ENCODE peak calls at places on chromosome 7, in seven cellular contexts. One of them, this sample, is unnamed.

GRCh38 chr7:16015981-16016380 is 329.5 kb upstream of the MEOX2 start:
- DNase-seq in BJ: no peak
- DNase-seq in B cell: no peak
- DNase-seq in GM10248: no peak
- DNase-seq in H9: no peak
- DNase-seq in tibial artery: no peak
- DNase-seq in heart right ventricle: no peak
- DNase-seq in this sample: no peak

GRCh38 chr7:142811154-142811737 is 40.5 kb downstream of the PRSS2 start:
- DNase-seq in H9: no peak
- DNase-seq in GM10248: no peak
- DNase-seq in heart right ventricle: no peak
- DNase-seq in B cell: no peak
- DNase-seq in tibial artery: no peak
- DNase-seq in BJ: no peak
- DNase-seq in this sample: no peak

GRCh38 chr7:22447759-22448158 is 52.2 kb downstream of the STEAP1B start:
- DNase-seq in B cell: no peak
- DNase-seq in BJ: no peak
- DNase-seq in GM10248: peak; percentile 63
- DNase-seq in tibial artery: no peak
- DNase-seq in heart right ventricle: no peak
- DNase-seq in H9: no peak
- DNase-seq in this sample: no peak

GRCh38 chr7:48035301-48035966 is at the start of gene C7orf57:
- DNase-seq in BJ: no peak
- DNase-seq in H9: peak; percentile 93
- DNase-seq in heart right ventricle: peak; percentile 93
- DNase-seq in GM10248: peak; percentile 93
- DNase-seq in tibial artery: peak; percentile 93
- DNase-seq in B cell: peak; percentile 82
- DNase-seq in this sample: peak; percentile 90

GRCh38 chr7:27868117-27868516 is 128.2 kb downstream of the TAX1BP1 start:
- DNase-seq in GM10248: no peak
- DNase-seq in BJ: no peak
- DNase-seq in H9: no peak
- DNase-seq in tibial artery: no peak
- DNase-seq in heart right ventricle: no peak
- DNase-seq in B cell: no peak
- DNase-seq in this sample: no peak

GRCh38 chr7:128920913-128921582 is 10.5 kb upstream of the KCP start:
- DNase-seq in tibial artery: peak; percentile 62
- DNase-seq in B cell: no peak
- DNase-seq in heart right ventricle: no peak
- DNase-seq in H9: peak; percentile 24
- DNase-seq in BJ: no peak
- DNase-seq in GM10248: no peak
- DNase-seq in this sample: no peak

GRCh38 chr7:129347330-129347729 is 86.9 kb upstream of the STRIP2 start:
- DNase-seq in heart right ventricle: no peak
- DNase-seq in tibial artery: no peak
- DNase-seq in BJ: no peak
- DNase-seq in GM10248: no peak
- DNase-seq in H9: no peak
- DNase-seq in B cell: no peak
- DNase-seq in this sample: no peak

GRCh38 chr7:117014673-117015133 is 61.4 kb downstream of the ST7 start:
- DNase-seq in H9: no peak
- DNase-seq in GM10248: peak; percentile 51
- DNase-seq in B cell: peak; percentile 38
- DNase-seq in BJ: no peak
- DNase-seq in tibial artery: peak; percentile 76
- DNase-seq in heart right ventricle: peak; percentile 27
- DNase-seq in this sample: no peak

GRCh38 chr7:108016841-108017775 is 14.1 kb upstream of the LAMB1 start:
- DNase-seq in B cell: no peak
- DNase-seq in GM10248: no peak
- DNase-seq in H9: no peak
- DNase-seq in heart right ventricle: no peak
- DNase-seq in tibial artery: no peak
- DNase-seq in BJ: no peak
- DNase-seq in this sample: no peak

GRCh38 chr7:117809958-117810357 is 63.3 kb downstream of the CTTNBP2 start:
- DNase-seq in BJ: no peak
- DNase-seq in H9: no peak
- DNase-seq in B cell: no peak
- DNase-seq in heart right ventricle: no peak
- DNase-seq in GM10248: no peak
- DNase-seq in tibial artery: no peak
- DNase-seq in this sample: no peak

GRCh38 chr7:151051108-151051507 is 2.8 kb downstream of the ASIC3 start:
- DNase-seq in B cell: peak; percentile 62
- DNase-seq in heart right ventricle: peak; percentile 69
- DNase-seq in tibial artery: no peak
- DNase-seq in H9: peak; percentile 90
- DNase-seq in BJ: no peak
- DNase-seq in GM10248: no peak
- DNase-seq in this sample: no peak

GRCh38 chr7:151806204-151806603 is 70.7 kb downstream of the PRKAG2 start:
- DNase-seq in GM10248: no peak
- DNase-seq in BJ: no peak
- DNase-seq in heart right ventricle: no peak
- DNase-seq in tibial artery: peak; percentile 52
- DNase-seq in H9: no peak
- DNase-seq in B cell: no peak
- DNase-seq in this sample: no peak

GRCh38 chr7:47293884-47294568 is 287.9 kb downstream of the TNS3 start:
- DNase-seq in tibial artery: no peak
- DNase-seq in GM10248: no peak
- DNase-seq in BJ: peak; percentile 30
- DNase-seq in B cell: no peak
- DNase-seq in H9: no peak
- DNase-seq in heart right ventricle: peak; percentile 47
- DNase-seq in this sample: no peak

GRCh38 chr7:95012001-95012400 is 104.6 kb downstream of the PPP1R9A start:
- DNase-seq in B cell: no peak
- DNase-seq in heart right ventricle: no peak
- DNase-seq in BJ: no peak
- DNase-seq in GM10248: no peak
- DNase-seq in H9: no peak
- DNase-seq in tibial artery: no peak
- DNase-seq in this sample: no peak

GRCh38 chr7:129436335-129436923 is 2.2 kb downstream of the STRIP2 start:
- DNase-seq in H9: no peak
- DNase-seq in GM10248: no peak
- DNase-seq in tibial artery: no peak
- DNase-seq in B cell: no peak
- DNase-seq in heart right ventricle: no peak
- DNase-seq in BJ: no peak
- DNase-seq in this sample: no peak

GRCh38 chr7:106056513-106057203 is 55.5 kb downstream of the SYPL1 start:
- DNase-seq in heart right ventricle: peak; percentile 65
- DNase-seq in B cell: peak; percentile 74
- DNase-seq in H9: peak; percentile 81
- DNase-seq in GM10248: peak; percentile 82
- DNase-seq in BJ: no peak
- DNase-seq in tibial artery: peak; percentile 81
- DNase-seq in this sample: no peak

GRCh38 chr7:87312215-87312865 is 33.1 kb upstream of the CROT start:
- DNase-seq in B cell: peak; percentile 58
- DNase-seq in heart right ventricle: no peak
- DNase-seq in H9: peak; percentile 67
- DNase-seq in tibial artery: no peak
- DNase-seq in GM10248: peak; percentile 62
- DNase-seq in BJ: peak; percentile 9
- DNase-seq in this sample: no peak

GRCh38 chr7:118153551-118154177 is 30.3 kb upstream of the LSM8 start:
- DNase-seq in GM10248: peak; percentile 12
- DNase-seq in tibial artery: no peak
- DNase-seq in heart right ventricle: no peak
- DNase-seq in B cell: peak; percentile 14
- DNase-seq in H9: no peak
- DNase-seq in BJ: no peak
- DNase-seq in this sample: no peak

GRCh38 chr7:110386914-110387313 is 704.0 kb upstream of the LRRN3 start:
- DNase-seq in BJ: peak; percentile 18
- DNase-seq in GM10248: no peak
- DNase-seq in tibial artery: no peak
- DNase-seq in heart right ventricle: no peak
- DNase-seq in H9: no peak
- DNase-seq in B cell: no peak
- DNase-seq in this sample: no peak

GRCh38 chr7:23696916-23697441 is 13.0 kb upstream of the STK31 start:
- DNase-seq in GM10248: peak; percentile 70
- DNase-seq in BJ: no peak
- DNase-seq in tibial artery: peak; percentile 71
- DNase-seq in H9: peak; percentile 84
- DNase-seq in B cell: peak; percentile 43
- DNase-seq in heart right ventricle: peak; percentile 49
- DNase-seq in this sample: no peak

GRCh38 chr7:83947260-83947659 is 247.3 kb downstream of the SEMA3A start:
- DNase-seq in heart right ventricle: no peak
- DNase-seq in H9: peak; percentile 71
- DNase-seq in BJ: no peak
- DNase-seq in GM10248: peak; percentile 25
- DNase-seq in B cell: no peak
- DNase-seq in tibial artery: no peak
- DNase-seq in this sample: no peak

GRCh38 chr7:83936056-83936703 is 258.4 kb downstream of the SEMA3A start:
- DNase-seq in tibial artery: peak; percentile 59
- DNase-seq in heart right ventricle: no peak
- DNase-seq in BJ: peak; percentile 17
- DNase-seq in H9: peak; percentile 52
- DNase-seq in B cell: no peak
- DNase-seq in GM10248: peak; percentile 45
- DNase-seq in this sample: no peak

GRCh38 chr7:83937930-83938329 is 256.7 kb downstream of the SEMA3A start:
- DNase-seq in H9: no peak
- DNase-seq in tibial artery: no peak
- DNase-seq in heart right ventricle: no peak
- DNase-seq in BJ: no peak
- DNase-seq in B cell: no peak
- DNase-seq in GM10248: no peak
- DNase-seq in this sample: no peak

GRCh38 chr7:83946801-83947200 is 247.8 kb downstream of the SEMA3A start:
- DNase-seq in heart right ventricle: no peak
- DNase-seq in BJ: no peak
- DNase-seq in tibial artery: no peak
- DNase-seq in B cell: no peak
- DNase-seq in H9: no peak
- DNase-seq in GM10248: no peak
- DNase-seq in this sample: no peak

DNA sequence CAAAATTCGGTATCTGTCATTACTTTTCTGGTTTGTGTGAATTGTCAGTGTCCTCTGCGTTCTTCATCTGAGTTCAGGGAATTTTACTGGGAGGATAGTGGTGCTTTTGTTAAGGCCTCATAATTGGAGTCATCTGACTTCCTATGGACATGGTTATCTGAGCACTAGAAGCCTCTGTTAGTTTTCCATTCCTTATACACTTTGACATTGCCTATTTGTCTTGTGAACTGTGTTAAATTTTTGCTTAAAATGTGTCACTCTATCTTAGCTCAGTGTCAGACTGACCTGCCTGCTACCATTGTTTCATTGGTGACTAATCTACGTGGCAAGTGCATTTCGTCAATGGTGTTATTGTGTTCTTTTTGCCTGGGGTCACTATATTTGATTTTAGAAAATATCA is 253.3 kb downstream of the SEMA3A start:
- DNase-seq in B cell: no peak
- DNase-seq in heart right ventricle: no peak
- DNase-seq in GM10248: no peak
- DNase-seq in H9: no peak
- DNase-seq in tibial artery: no peak
- DNase-seq in BJ: no peak
- DNase-seq in this sample: no peak
- TF ChIP-seq CTCF in B cell: no peak
- TF ChIP-seq CTCF in heart right ventricle: no peak
- TF ChIP-seq CTCF in GM10248: no peak
- TF ChIP-seq CTCF in H9: no peak
- TF ChIP-seq CTCF in tibial artery: no peak
- TF ChIP-seq CTCF in BJ: no peak
- TF ChIP-seq CTCF in this sample: no peak

DNA sequence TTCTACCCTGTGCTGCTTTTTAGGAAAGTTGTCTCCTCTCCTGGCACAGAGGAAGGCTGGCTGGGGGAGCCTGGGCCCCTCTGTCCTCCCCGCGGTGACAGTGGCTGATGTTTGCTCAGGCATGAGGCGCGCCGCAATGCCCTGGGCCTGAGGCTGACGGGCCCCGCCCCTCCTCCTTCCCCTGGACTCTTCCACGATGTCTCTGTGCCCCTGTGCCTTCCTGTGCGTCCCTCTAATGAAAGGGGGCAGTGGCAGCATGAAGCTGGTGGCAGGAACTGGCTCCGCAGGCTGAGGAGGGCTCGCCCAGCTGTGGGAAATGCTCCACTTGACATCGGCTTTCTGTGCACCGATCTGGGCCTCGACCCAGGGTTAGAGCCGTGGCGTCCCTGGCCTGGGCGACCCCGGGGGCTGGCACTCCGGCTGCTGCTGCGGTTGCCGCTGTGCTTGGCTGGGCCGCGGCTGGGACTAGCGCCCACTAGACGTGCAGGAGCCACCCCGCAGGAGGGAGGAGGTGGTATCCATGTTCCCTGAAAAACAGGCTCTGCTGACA is 67.9 kb downstream of the ZNF680 start:
- DNase-seq in tibial artery: no peak
- DNase-seq in heart right ventricle: no peak
- DNase-seq in H9: no peak
- DNase-seq in GM10248: no peak
- DNase-seq in B cell: no peak
- DNase-seq in BJ: no peak
- DNase-seq in this sample: no peak
- TF ChIP-seq CTCF in tibial artery: no peak
- TF ChIP-seq CTCF in heart right ventricle: no peak
- TF ChIP-seq CTCF in H9: no peak
- TF ChIP-seq CTCF in GM10248: no peak
- TF ChIP-seq CTCF in B cell: no peak
- TF ChIP-seq CTCF in BJ: no peak
- TF ChIP-seq CTCF in this sample: no peak

DNA sequence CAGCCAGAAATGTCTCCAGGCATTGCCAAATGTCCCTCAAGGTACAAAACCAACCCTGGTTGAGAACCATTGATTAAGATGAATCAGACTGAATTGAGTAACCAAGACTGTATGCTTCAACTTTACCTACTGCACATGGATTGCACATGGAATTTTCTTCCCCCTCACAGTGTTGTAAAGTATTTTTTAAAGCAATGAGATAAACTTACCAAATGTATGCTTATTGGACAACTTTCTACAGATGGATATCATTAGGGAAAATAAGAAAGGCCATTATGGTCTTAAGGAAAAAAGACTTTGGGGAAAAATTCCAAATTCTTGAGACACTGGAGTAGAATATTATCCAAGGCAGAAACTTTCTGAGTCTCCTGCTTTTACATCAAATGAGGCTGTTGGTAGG is 20.9 kb upstream of the MTPN start:
- DNase-seq in GM10248: no peak
- DNase-seq in H9: no peak
- DNase-seq in tibial artery: no peak
- DNase-seq in B cell: no peak
- DNase-seq in heart right ventricle: no peak
- DNase-seq in BJ: no peak
- DNase-seq in this sample: no peak
- TF ChIP-seq CTCF in GM10248: no peak
- TF ChIP-seq CTCF in H9: no peak
- TF ChIP-seq CTCF in tibial artery: no peak
- TF ChIP-seq CTCF in B cell: no peak
- TF ChIP-seq CTCF in heart right ventricle: no peak
- TF ChIP-seq CTCF in BJ: no peak
- TF ChIP-seq CTCF in this sample: no peak

GRCh38 chr7:103752995-103753394 is 236.5 kb downstream of the RELN start:
- DNase-seq in BJ: no peak
- DNase-seq in H9: no peak
- DNase-seq in tibial artery: no peak
- DNase-seq in heart right ventricle: no peak
- DNase-seq in B cell: no peak
- DNase-seq in GM10248: no peak
- DNase-seq in this sample: no peak
- TF ChIP-seq CTCF in BJ: no peak
- TF ChIP-seq CTCF in H9: no peak
- TF ChIP-seq CTCF in tibial artery: no peak
- TF ChIP-seq CTCF in heart right ventricle: no peak
- TF ChIP-seq CTCF in B cell: no peak
- TF ChIP-seq CTCF in GM10248: no peak
- TF ChIP-seq CTCF in this sample: no peak

This sample was measured in type B pancreatic cell.